ENCODE peak calls at places on chromosomes 4 and X, in seven cellular contexts. One of them, this sample, is unnamed.

GRCh38 chr4:99062120-99062519 is 26.5 kb downstream of the ADH5 start:
- DNase-seq in IMR-90: peak
- DNase-seq in HCT116: no peak
- DNase-seq in SK-N-SH: no peak
- DNase-seq in mammary epithelial cell: no peak
- DNase-seq in GM23248: peak
- DNase-seq in Karpas-422: no peak
- DNase-seq in this sample: no peak

GRCh38 chr4:158172558-158173258 is at the start of gene GASK1B:
- DNase-seq in SK-N-SH: peak
- DNase-seq in HCT116: peak
- DNase-seq in Karpas-422: peak
- DNase-seq in mammary epithelial cell: peak
- DNase-seq in IMR-90: peak
- DNase-seq in GM23248: peak
- DNase-seq in this sample: peak

GRCh38 chr4:161555689-161556660 is 607.8 kb downstream of the FSTL5 start:
- DNase-seq in IMR-90: peak
- DNase-seq in SK-N-SH: no peak
- DNase-seq in GM23248: peak
- DNase-seq in Karpas-422: no peak
- DNase-seq in HCT116: no peak
- DNase-seq in mammary epithelial cell: peak
- DNase-seq in this sample: peak

GRCh38 chr4:80266267-80266901 is at the start of gene FGF5:
- DNase-seq in GM23248: peak
- DNase-seq in Karpas-422: no peak
- DNase-seq in HCT116: no peak
- DNase-seq in mammary epithelial cell: peak
- DNase-seq in IMR-90: peak
- DNase-seq in SK-N-SH: peak
- DNase-seq in this sample: peak

GRCh38 chr4:15765910-15766703 is 12.0 kb upstream of the CD38 start:
- DNase-seq in HCT116: no peak
- DNase-seq in GM23248: no peak
- DNase-seq in mammary epithelial cell: no peak
- DNase-seq in Karpas-422: no peak
- DNase-seq in SK-N-SH: no peak
- DNase-seq in IMR-90: no peak
- DNase-seq in this sample: no peak

GRCh38 chrX:71222929-71223328 is at the start of gene GJB1:
- DNase-seq in GM23248: no peak
- DNase-seq in HCT116: no peak
- DNase-seq in Karpas-422: no peak
- DNase-seq in SK-N-SH: no peak
- DNase-seq in mammary epithelial cell: no peak
- DNase-seq in IMR-90: no peak
- DNase-seq in this sample: no peak

GRCh38 chrX:19799319-19800182 is 87.8 kb downstream of the SH3KBP1 start:
- DNase-seq in HCT116: no peak
- DNase-seq in IMR-90: peak
- DNase-seq in SK-N-SH: no peak
- DNase-seq in mammary epithelial cell: no peak
- DNase-seq in GM23248: peak
- DNase-seq in Karpas-422: no peak
- DNase-seq in this sample: peak

GRCh38 chrX:39577976-39578962 is 519.5 kb downstream of the BCOR start:
- DNase-seq in GM23248: peak
- DNase-seq in HCT116: no peak
- DNase-seq in IMR-90: no peak
- DNase-seq in Karpas-422: peak
- DNase-seq in SK-N-SH: no peak
- DNase-seq in mammary epithelial cell: no peak
- DNase-seq in this sample: no peak

GRCh38 chr4:13092702-13093101 is 391.4 kb downstream of the RAB28 start:
- DNase-seq in mammary epithelial cell: no peak
- DNase-seq in HCT116: no peak
- DNase-seq in SK-N-SH: no peak
- DNase-seq in IMR-90: no peak
- DNase-seq in GM23248: peak
- DNase-seq in Karpas-422: no peak
- DNase-seq in this sample: no peak

GRCh38 chr4:44652002-44652401 is 577 bp upstream of the YIPF7 start:
- DNase-seq in HCT116: no peak
- DNase-seq in SK-N-SH: no peak
- DNase-seq in Karpas-422: no peak
- DNase-seq in GM23248: no peak
- DNase-seq in IMR-90: no peak
- DNase-seq in mammary epithelial cell: no peak
- DNase-seq in this sample: no peak

GRCh38 chrX:8783100-8784098 is 17.8 kb downstream of the FAM9A start:
- DNase-seq in IMR-90: peak
- DNase-seq in Karpas-422: peak
- DNase-seq in GM23248: peak
- DNase-seq in mammary epithelial cell: no peak
- DNase-seq in SK-N-SH: peak
- DNase-seq in HCT116: no peak
- DNase-seq in this sample: peak

GRCh38 chrX:21926527-21927278 is 13.8 kb upstream of the SMS start:
- DNase-seq in IMR-90: peak
- DNase-seq in Karpas-422: no peak
- DNase-seq in GM23248: peak
- DNase-seq in HCT116: peak
- DNase-seq in mammary epithelial cell: peak
- DNase-seq in SK-N-SH: no peak
- DNase-seq in this sample: peak

GRCh38 chr4:84901745-84902283 is 64.7 kb downstream of the WDFY3 start:
- DNase-seq in GM23248: no peak
- DNase-seq in IMR-90: no peak
- DNase-seq in SK-N-SH: peak
- DNase-seq in mammary epithelial cell: no peak
- DNase-seq in HCT116: no peak
- DNase-seq in Karpas-422: no peak
- DNase-seq in this sample: no peak

GRCh38 chr4:105637409-105638258 is 70.9 kb downstream of the INTS12 start:
- DNase-seq in Karpas-422: peak
- DNase-seq in HCT116: no peak
- DNase-seq in GM23248: peak
- DNase-seq in SK-N-SH: peak
- DNase-seq in mammary epithelial cell: no peak
- DNase-seq in IMR-90: peak
- DNase-seq in this sample: peak

GRCh38 chr4:128427832-128428366 is 140.3 kb upstream of the PGRMC2 start:
- DNase-seq in SK-N-SH: peak
- DNase-seq in GM23248: peak
- DNase-seq in mammary epithelial cell: peak
- DNase-seq in Karpas-422: peak
- DNase-seq in IMR-90: peak
- DNase-seq in HCT116: peak
- DNase-seq in this sample: peak

GRCh38 chr4:73725499-73725898 is 14.9 kb upstream of the CXCL8 start:
- DNase-seq in IMR-90: no peak
- DNase-seq in SK-N-SH: no peak
- DNase-seq in HCT116: no peak
- DNase-seq in mammary epithelial cell: no peak
- DNase-seq in GM23248: no peak
- DNase-seq in Karpas-422: no peak
- DNase-seq in this sample: peak

GRCh38 chr4:26412381-26413372 is 77.6 kb downstream of the CCKAR start:
- DNase-seq in SK-N-SH: no peak
- DNase-seq in mammary epithelial cell: no peak
- DNase-seq in IMR-90: no peak
- DNase-seq in Karpas-422: no peak
- DNase-seq in GM23248: no peak
- DNase-seq in HCT116: no peak
- DNase-seq in this sample: no peak

GRCh38 chr4:15914291-15914690 is 24.2 kb downstream of the FGFBP1 start:
- DNase-seq in SK-N-SH: no peak
- DNase-seq in Karpas-422: no peak
- DNase-seq in mammary epithelial cell: peak
- DNase-seq in IMR-90: peak
- DNase-seq in HCT116: no peak
- DNase-seq in GM23248: no peak
- DNase-seq in this sample: no peak

GRCh38 chr4:102871772-102872171 is 3.0 kb downstream of the CISD2 start:
- DNase-seq in mammary epithelial cell: no peak
- DNase-seq in GM23248: no peak
- DNase-seq in Karpas-422: no peak
- DNase-seq in HCT116: no peak
- DNase-seq in IMR-90: no peak
- DNase-seq in SK-N-SH: no peak
- DNase-seq in this sample: no peak

DNA sequence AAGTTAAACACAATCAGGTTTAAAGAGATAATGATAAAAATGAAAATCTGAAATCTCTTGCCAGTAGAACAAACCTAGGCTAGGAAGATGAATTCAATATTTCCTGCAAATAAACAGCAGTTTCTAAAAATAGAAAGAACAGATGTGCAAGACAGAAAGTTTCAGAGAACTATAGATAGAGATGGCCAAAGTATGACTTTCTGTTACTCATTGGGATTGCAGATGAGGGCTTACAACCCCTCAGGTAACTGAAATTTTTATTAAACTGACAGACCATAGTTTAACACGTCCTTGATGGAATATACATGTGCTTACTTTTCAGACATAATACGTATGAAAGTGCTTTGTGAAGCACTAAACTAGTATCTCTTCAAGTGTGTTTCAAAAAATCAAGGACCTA is 82.4 kb upstream of the PPARGC1A start:
- DNase-seq in Karpas-422: no peak
- DNase-seq in mammary epithelial cell: no peak
- DNase-seq in HCT116: no peak
- DNase-seq in GM23248: no peak
- DNase-seq in SK-N-SH: no peak
- DNase-seq in IMR-90: peak
- DNase-seq in this sample: no peak
- H2AFZ ChIP-seq in Karpas-422: no peak
- H2AFZ ChIP-seq in mammary epithelial cell: no peak
- H2AFZ ChIP-seq in HCT116: no peak
- H2AFZ ChIP-seq in GM23248: no peak
- H2AFZ ChIP-seq in SK-N-SH: no peak
- H2AFZ ChIP-seq in IMR-90: no peak
- H2AFZ ChIP-seq in this sample: no peak

DNA sequence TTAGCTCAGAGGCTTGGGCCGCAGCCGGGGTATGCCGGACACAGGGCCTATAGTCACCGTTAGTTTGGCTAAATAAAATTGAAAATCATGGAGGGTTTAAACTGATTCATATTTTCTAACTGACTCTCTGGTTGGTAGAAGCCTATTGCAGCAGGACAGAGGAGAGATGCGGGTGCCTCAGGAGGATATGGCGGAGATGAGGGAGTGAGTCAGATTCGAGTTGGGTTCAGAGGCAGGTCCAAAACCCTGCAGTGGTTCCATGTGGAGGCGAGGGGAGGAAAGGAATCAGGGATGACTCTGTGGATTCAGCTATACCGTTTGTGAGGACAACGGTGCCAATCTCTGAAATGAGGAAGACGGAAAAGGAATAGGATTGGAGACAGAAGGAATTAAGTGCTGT is 176.6 kb downstream of the PALLD start:
- DNase-seq in GM23248: no peak
- DNase-seq in SK-N-SH: no peak
- DNase-seq in HCT116: no peak
- DNase-seq in IMR-90: no peak
- DNase-seq in mammary epithelial cell: no peak
- DNase-seq in Karpas-422: no peak
- DNase-seq in this sample: no peak
- H2AFZ ChIP-seq in GM23248: no peak
- H2AFZ ChIP-seq in SK-N-SH: no peak
- H2AFZ ChIP-seq in HCT116: no peak
- H2AFZ ChIP-seq in IMR-90: no peak
- H2AFZ ChIP-seq in mammary epithelial cell: no peak
- H2AFZ ChIP-seq in Karpas-422: no peak
- H2AFZ ChIP-seq in this sample: no peak

GRCh38 chr4:97493815-97494518 is 649.3 kb downstream of the STPG2 start:
- DNase-seq in SK-N-SH: no peak
- DNase-seq in HCT116: peak
- DNase-seq in IMR-90: no peak
- DNase-seq in mammary epithelial cell: peak
- DNase-seq in GM23248: no peak
- DNase-seq in Karpas-422: no peak
- DNase-seq in this sample: no peak

GRCh38 chr4:97498875-97499274 is 644.4 kb downstream of the STPG2 start:
- DNase-seq in SK-N-SH: no peak
- DNase-seq in mammary epithelial cell: peak
- DNase-seq in Karpas-422: no peak
- DNase-seq in IMR-90: no peak
- DNase-seq in HCT116: peak
- DNase-seq in GM23248: peak
- DNase-seq in this sample: no peak

GRCh38 chr4:97491856-97492255 is 651.4 kb downstream of the STPG2 start:
- DNase-seq in IMR-90: no peak
- DNase-seq in mammary epithelial cell: no peak
- DNase-seq in GM23248: no peak
- DNase-seq in SK-N-SH: no peak
- DNase-seq in HCT116: no peak
- DNase-seq in Karpas-422: no peak
- DNase-seq in this sample: no peak

GRCh38 chr4:97500423-97500822 is 642.9 kb downstream of the STPG2 start:
- DNase-seq in SK-N-SH: no peak
- DNase-seq in Karpas-422: no peak
- DNase-seq in GM23248: no peak
- DNase-seq in HCT116: no peak
- DNase-seq in IMR-90: no peak
- DNase-seq in mammary epithelial cell: no peak
- DNase-seq in this sample: no peak

GRCh38 chr4:97496298-97496873 is 646.9 kb downstream of the STPG2 start:
- DNase-seq in HCT116: peak
- DNase-seq in GM23248: no peak
- DNase-seq in SK-N-SH: no peak
- DNase-seq in IMR-90: no peak
- DNase-seq in Karpas-422: no peak
- DNase-seq in mammary epithelial cell: peak
- DNase-seq in this sample: peak
- H2AFZ ChIP-seq in HCT116: peak
- H2AFZ ChIP-seq in GM23248: no peak
- H2AFZ ChIP-seq in SK-N-SH: no peak
- H2AFZ ChIP-seq in IMR-90: no peak
- H2AFZ ChIP-seq in Karpas-422: no peak
- H2AFZ ChIP-seq in mammary epithelial cell: peak
- H2AFZ ChIP-seq in this sample: no peak

GRCh38 chr4:79207281-79207680 is 118.6 kb downstream of the NAA11 start:
- DNase-seq in HCT116: no peak
- DNase-seq in GM23248: no peak
- DNase-seq in SK-N-SH: no peak
- DNase-seq in mammary epithelial cell: no peak
- DNase-seq in IMR-90: no peak
- DNase-seq in Karpas-422: no peak
- DNase-seq in this sample: no peak

GRCh38 chr4:79210636-79211049 is 115.2 kb downstream of the NAA11 start:
- DNase-seq in GM23248: no peak
- DNase-seq in IMR-90: no peak
- DNase-seq in HCT116: no peak
- DNase-seq in SK-N-SH: no peak
- DNase-seq in Karpas-422: no peak
- DNase-seq in mammary epithelial cell: no peak
- DNase-seq in this sample: no peak

GRCh38 chr4:79211490-79211889 is 114.4 kb downstream of the NAA11 start:
- DNase-seq in GM23248: no peak
- DNase-seq in SK-N-SH: no peak
- DNase-seq in Karpas-422: no peak
- DNase-seq in HCT116: no peak
- DNase-seq in IMR-90: no peak
- DNase-seq in mammary epithelial cell: no peak
- DNase-seq in this sample: no peak

GRCh38 chr4:79212311-79212710 is 113.5 kb downstream of the NAA11 start:
- DNase-seq in GM23248: no peak
- DNase-seq in HCT116: no peak
- DNase-seq in mammary epithelial cell: no peak
- DNase-seq in SK-N-SH: no peak
- DNase-seq in Karpas-422: no peak
- DNase-seq in IMR-90: no peak
- DNase-seq in this sample: no peak

GRCh38 chr4:79209822-79210635 is 115.8 kb downstream of the NAA11 start:
- DNase-seq in GM23248: no peak
- DNase-seq in mammary epithelial cell: no peak
- DNase-seq in IMR-90: no peak
- DNase-seq in Karpas-422: no peak
- DNase-seq in SK-N-SH: no peak
- DNase-seq in HCT116: no peak
- DNase-seq in this sample: peak
- H2AFZ ChIP-seq in GM23248: no peak
- H2AFZ ChIP-seq in mammary epithelial cell: no peak
- H2AFZ ChIP-seq in IMR-90: no peak
- H2AFZ ChIP-seq in Karpas-422: no peak
- H2AFZ ChIP-seq in SK-N-SH: no peak
- H2AFZ ChIP-seq in HCT116: no peak
- H2AFZ ChIP-seq in this sample: peak